ENCODE peak calls at places on chromosomes 16 and 17, in six cellular contexts. P is tibial artery, X is Calu3, V is neural progenitor cell, F is pancreas, G is AG04449. L is an unnamed sample.

GRCh38 chr16:69554495-69554894 is 11.3 kb upstream of the NFAT5 start:
- DNase-seq in V (no peak), G (no peak), F (no peak), P (no peak), X (no peak), L (no peak)

GRCh38 chr17:44222112-44222869 is 2.8 kb upstream of the UBTF start:
- DNase-seq in V (peak; percentile 84), G (no peak), F (peak; percentile 82), X (peak; percentile 81), P (peak; percentile 87), L (no peak)

GRCh38 chr17:72249441-72249840 is 128.6 kb downstream of the SOX9 start:
- DNase-seq in X (peak; percentile 16), G (no peak), F (no peak), V (no peak), P (no peak), L (no peak)

GRCh38 chr16:3576211-3576610 is 992 bp downstream of the NLRC3 start:
- DNase-seq in X (no peak), V (no peak), G (no peak), F (no peak), P (no peak), L (no peak)

GRCh38 chr16:69339289-69340094 is at the start of the genes COG8 and NIP7:
- DNase-seq in P (peak; percentile 97), X (peak; percentile 97), F (peak; percentile 96), V (peak; percentile 98), G (peak; percentile 86), L (peak; percentile 95)

GRCh38 chr17:44307387-44308186 is 814 bp upstream of the RUNDC3A start:
- DNase-seq in G (no peak), F (no peak), V (peak; percentile 91), P (no peak), X (peak; percentile 54), L (no peak)

GRCh38 chr17:73091410-73091769 is 1.1 kb downstream of the SLC39A11 start:
- DNase-seq in X (no peak), V (no peak), G (no peak), F (no peak), P (no peak), L (no peak)

GRCh38 chr17:5123343-5124124 is 7.7 kb downstream of the USP6 start:
- DNase-seq in X (no peak), V (no peak), P (no peak), F (peak; percentile 10), G (no peak), L (no peak)

GRCh38 chr17:35521150-35521549 is 16.3 kb downstream of the SLFN12L start:
- DNase-seq in F (no peak), V (no peak), P (no peak), G (no peak), X (no peak), L (no peak)

GRCh38 chr16:13305019-13305755 is 403.8 kb downstream of the SHISA9 start:
- DNase-seq in X (no peak), F (no peak), G (no peak), V (no peak), P (no peak), L (no peak)

GRCh38 chr17:43665038-43665386 is 3.3 kb upstream of the MEOX1 start:
- DNase-seq in F (no peak), X (no peak), P (no peak), V (peak; percentile 58), G (no peak), L (no peak)

GRCh38 chr17:37789166-37789565 is 44.3 kb upstream of the HNF1B start:
- DNase-seq in G (no peak), P (no peak), F (no peak), X (no peak), V (no peak), L (no peak)

GRCh38 chr17:62617894-62618472 is 9.5 kb upstream of the MRC2 start:
- DNase-seq in P (no peak), X (no peak), V (no peak), F (no peak), G (no peak), L (no peak)

GRCh38 chr17:56978441-56979090 is 635 bp downstream of the SCPEP1 start:
- DNase-seq in F (no peak), G (no peak), V (no peak), X (no peak), P (no peak), L (no peak)

GRCh38 chr17:65185060-65185459 is 47.9 kb downstream of the RGS9 start:
- DNase-seq in F (no peak), G (no peak), X (no peak), P (no peak), V (no peak), L (no peak)

GRCh38 chr17:30351730-30352129 is 17.9 kb upstream of the TMIGD1 start:
- DNase-seq in F (no peak), G (no peak), X (no peak), P (no peak), V (no peak), L (no peak)

GRCh38 chr16:2785101-2785991 is 2.0 kb downstream of the PRSS33 start:
- DNase-seq in X (peak; percentile 41), F (peak; percentile 13), G (no peak), P (no peak), V (no peak), L (peak; percentile 20)

GRCh38 chr16:2810651-2811050 is 6.4 kb upstream of the PRSS21 start:
- DNase-seq in X (no peak), F (no peak), G (no peak), P (no peak), V (no peak), L (no peak)

GRCh38 chr17:39212200-39212810 is 12.2 kb downstream of the RPL19 start:
- DNase-seq in G (no peak), X (peak; percentile 15), P (peak; percentile 49), V (no peak), F (no peak), L (no peak)

GRCh38 chr17:73643846-73644144 is 450 bp downstream of the SDK2 start:
- DNase-seq in P (no peak), V (peak; percentile 58), F (no peak), G (no peak), X (no peak), L (no peak)

DNA sequence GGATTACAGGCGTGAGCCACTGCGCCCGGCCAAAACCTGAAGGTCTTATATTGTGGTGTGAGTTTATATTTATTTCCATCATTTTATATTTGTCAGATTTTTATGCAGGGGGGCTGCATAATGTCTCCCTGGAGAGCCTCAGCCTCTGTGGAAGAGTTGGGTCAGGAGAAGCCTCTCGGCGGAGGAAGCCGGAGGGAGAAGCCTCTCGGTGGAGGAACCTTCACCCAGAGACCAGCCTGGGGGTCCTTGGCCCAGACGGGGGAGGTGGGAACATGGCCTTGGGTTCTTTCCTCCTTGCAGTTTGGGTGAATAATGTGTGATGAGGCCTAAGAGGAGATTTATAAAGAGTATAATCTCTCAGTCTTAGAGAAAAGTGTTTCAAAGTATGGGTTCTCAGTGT is 22.4 kb upstream of the ZNF750 start:
- DNase-seq in F (no peak), V (no peak), X (no peak), G (no peak), P (no peak), L (no peak)
- TF ChIP-seq CTCF in F (no peak), V (no peak), X (no peak), G (no peak), P (no peak), L (no peak)

GRCh38 chr16:56793504-56793903 is 63.6 kb downstream of the NUP93 start:
- DNase-seq in G (no peak), X (no peak), F (no peak), P (no peak), V (no peak), L (no peak)

GRCh38 chr16:56787185-56787584 is 57.3 kb downstream of the NUP93 start:
- DNase-seq in V (peak; percentile 56), P (no peak), F (no peak), X (no peak), G (no peak), L (no peak)

GRCh38 chr16:56792960-56793359 is 63.0 kb downstream of the NUP93 start:
- DNase-seq in G (no peak), P (no peak), X (no peak), F (no peak), V (no peak), L (no peak)

GRCh38 chr16:56788435-56788834 is 58.5 kb downstream of the NUP93 start:
- DNase-seq in P (no peak), F (no peak), X (no peak), V (no peak), G (no peak), L (no peak)

GRCh38 chr16:56789360-56789759 is 59.4 kb downstream of the NUP93 start:
- DNase-seq in V (no peak), F (peak; percentile 75), G (no peak), P (no peak), X (peak; percentile 59), L (no peak)
- TF ChIP-seq CTCF in V (peak; percentile 36), F (peak; percentile 44), G (peak; percentile 50), P (peak; percentile 25), X (no peak), L (no peak)

DNA sequence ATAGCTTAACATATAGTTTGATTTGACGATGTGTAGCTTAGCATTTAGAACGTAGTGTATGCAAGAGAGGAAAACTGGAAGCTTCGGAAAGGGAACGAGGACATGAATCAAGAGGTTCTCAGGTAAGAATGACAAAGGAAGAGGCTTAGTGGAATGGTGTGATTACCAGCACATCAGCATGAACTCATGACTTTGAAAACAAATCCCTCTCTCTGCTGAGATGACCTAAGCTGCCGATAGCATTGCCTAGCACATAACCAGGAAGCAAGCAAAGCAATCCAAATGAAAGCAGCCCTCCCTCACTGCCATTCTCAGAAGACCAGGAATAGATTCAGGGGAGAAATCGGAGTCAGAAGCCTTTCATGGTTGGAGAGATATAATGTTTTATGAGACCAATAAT is 51.3 kb upstream of the CCL1 start:
- DNase-seq in P (no peak), F (no peak), X (no peak), V (no peak), G (no peak), L (no peak)
- TF ChIP-seq CTCF in P (no peak), F (no peak), X (no peak), V (no peak), G (no peak), L (no peak)

DNA sequence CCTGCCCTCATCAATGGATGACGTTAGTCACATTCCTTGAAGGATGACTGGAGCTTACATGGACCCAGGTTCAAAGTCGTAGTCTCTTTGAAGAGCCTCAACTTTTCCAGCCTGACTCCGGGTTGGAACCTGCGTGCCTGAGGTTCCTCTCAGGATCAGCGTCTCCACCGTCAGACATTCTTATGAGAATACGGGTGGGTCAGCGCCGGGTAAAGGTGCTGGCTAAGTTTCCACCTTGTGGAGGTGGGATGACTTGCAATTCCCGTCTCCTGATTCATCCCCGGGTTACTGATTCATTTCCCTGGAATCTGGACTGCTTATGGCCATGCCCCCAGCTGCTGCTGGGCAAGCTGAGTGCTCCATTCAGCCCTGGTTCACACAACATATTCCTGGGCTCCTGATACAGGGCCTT is 38.9 kb upstream of the CMIP start:
- DNase-seq in F (no peak), V (no peak), X (peak; percentile 89), P (no peak), G (peak; percentile 52), L (no peak)
- TF ChIP-seq CTCF in F (no peak), V (no peak), X (peak; percentile 24), P (no peak), G (no peak), L (no peak)

L was measured in omental fat pad.